ENCODE peak calls at places on chromosome 12, in ten cellular contexts. One of them, this sample, is unnamed.

GRCh38 chr12:124653169-124653931 is 85.9 kb upstream of the NCOR2 start:
- DNase-seq in GM12892: no peak
- DNase-seq in uterus: no peak
- DNase-seq in esophagus squamous epithelium: no peak
- DNase-seq in transverse colon: no peak
- DNase-seq in stomach: no peak
- DNase-seq in ovary: no peak
- DNase-seq in endothelial cell of umbilical vein: peak; percentile 16
- DNase-seq in A549: no peak
- DNase-seq in NB4: peak; percentile 53
- DNase-seq in this sample: no peak

GRCh38 chr12:100574262-100575074 is 984 bp downstream of the GAS2L3 start:
- DNase-seq in A549: peak; percentile 7
- DNase-seq in transverse colon: no peak
- DNase-seq in ovary: no peak
- DNase-seq in esophagus squamous epithelium: no peak
- DNase-seq in GM12892: no peak
- DNase-seq in stomach: no peak
- DNase-seq in uterus: no peak
- DNase-seq in NB4: no peak
- DNase-seq in endothelial cell of umbilical vein: no peak
- DNase-seq in this sample: no peak

GRCh38 chr12:31897791-31898503 is 61.3 kb upstream of the RESF1 start:
- DNase-seq in ovary: no peak
- DNase-seq in endothelial cell of umbilical vein: peak; percentile 53
- DNase-seq in NB4: no peak
- DNase-seq in transverse colon: peak; percentile 22
- DNase-seq in stomach: peak; percentile 53
- DNase-seq in A549: no peak
- DNase-seq in uterus: peak; percentile 16
- DNase-seq in GM12892: no peak
- DNase-seq in esophagus squamous epithelium: no peak
- DNase-seq in this sample: no peak

GRCh38 chr12:401235-402126 is at the start of gene CCDC77:
- DNase-seq in GM12892: peak; percentile 71
- DNase-seq in NB4: peak; percentile 94
- DNase-seq in uterus: peak; percentile 90
- DNase-seq in esophagus squamous epithelium: no peak
- DNase-seq in transverse colon: peak; percentile 93
- DNase-seq in ovary: peak; percentile 86
- DNase-seq in endothelial cell of umbilical vein: peak; percentile 96
- DNase-seq in A549: peak; percentile 78
- DNase-seq in stomach: peak; percentile 92
- DNase-seq in this sample: peak; percentile 75

GRCh38 chr12:128810182-128811127 is 13.3 kb downstream of the SLC15A4 start:
- DNase-seq in transverse colon: peak; percentile 65
- DNase-seq in A549: no peak
- DNase-seq in NB4: no peak
- DNase-seq in stomach: peak; percentile 38
- DNase-seq in uterus: no peak
- DNase-seq in esophagus squamous epithelium: no peak
- DNase-seq in GM12892: no peak
- DNase-seq in ovary: no peak
- DNase-seq in endothelial cell of umbilical vein: no peak
- DNase-seq in this sample: no peak

GRCh38 chr12:91630906-91631305 is 448.3 kb upstream of the DCN start:
- DNase-seq in stomach: no peak
- DNase-seq in ovary: no peak
- DNase-seq in GM12892: no peak
- DNase-seq in esophagus squamous epithelium: no peak
- DNase-seq in A549: no peak
- DNase-seq in transverse colon: no peak
- DNase-seq in endothelial cell of umbilical vein: no peak
- DNase-seq in NB4: peak; percentile 9
- DNase-seq in uterus: no peak
- DNase-seq in this sample: no peak

GRCh38 chr12:2756756-2757155 is 38.0 kb upstream of the FKBP4 start:
- DNase-seq in stomach: no peak
- DNase-seq in transverse colon: no peak
- DNase-seq in esophagus squamous epithelium: no peak
- DNase-seq in GM12892: no peak
- DNase-seq in uterus: no peak
- DNase-seq in NB4: no peak
- DNase-seq in A549: no peak
- DNase-seq in ovary: no peak
- DNase-seq in endothelial cell of umbilical vein: no peak
- DNase-seq in this sample: no peak

GRCh38 chr12:11078246-11078645 is 13.9 kb downstream of the TAS2R43 start:
- DNase-seq in GM12892: no peak
- DNase-seq in ovary: no peak
- DNase-seq in uterus: no peak
- DNase-seq in esophagus squamous epithelium: no peak
- DNase-seq in stomach: no peak
- DNase-seq in endothelial cell of umbilical vein: no peak
- DNase-seq in transverse colon: no peak
- DNase-seq in A549: no peak
- DNase-seq in NB4: no peak
- DNase-seq in this sample: no peak

DNA sequence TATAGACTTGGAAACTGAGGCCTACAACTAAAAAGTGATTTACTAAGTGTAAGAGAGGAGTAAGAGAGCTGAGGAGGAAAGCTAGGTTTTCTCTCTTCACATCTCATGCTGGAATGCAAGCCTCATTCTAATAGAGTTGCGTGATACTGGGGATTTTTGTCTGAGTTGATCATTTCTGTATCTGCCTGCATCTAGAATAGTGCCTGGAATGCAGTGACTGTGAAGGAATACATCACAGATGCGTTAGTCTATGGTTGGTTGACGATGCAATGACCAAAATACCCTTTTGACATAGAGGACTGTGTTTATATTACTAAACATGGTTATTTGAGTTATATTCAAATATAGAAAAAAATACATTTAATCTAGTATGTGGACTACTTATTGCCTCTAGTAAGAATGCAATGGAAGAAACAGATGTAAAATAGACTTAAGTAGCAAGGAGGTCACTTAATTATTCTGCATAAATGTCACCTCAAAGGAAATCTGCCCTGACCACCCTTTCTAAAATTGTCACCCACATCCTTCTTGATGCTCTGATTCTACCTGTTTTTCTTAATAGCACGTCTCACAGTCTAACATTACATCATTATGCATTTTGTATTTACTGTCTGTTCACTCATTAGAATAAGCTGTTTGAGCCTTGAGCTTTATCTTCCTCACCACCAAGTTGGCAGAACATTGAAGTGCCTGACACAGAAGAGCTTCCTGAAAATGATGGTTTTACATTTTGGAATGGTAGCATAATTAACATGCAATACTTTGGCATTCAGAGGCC is 9.0 kb upstream of the TMEM117 start:
- DNase-seq in uterus: no peak
- DNase-seq in endothelial cell of umbilical vein: no peak
- DNase-seq in GM12892: no peak
- DNase-seq in NB4: no peak
- DNase-seq in esophagus squamous epithelium: no peak
- DNase-seq in A549: no peak
- DNase-seq in ovary: no peak
- DNase-seq in stomach: no peak
- DNase-seq in transverse colon: no peak
- DNase-seq in this sample: no peak
- TF ChIP-seq POLR2A in uterus: no peak
- TF ChIP-seq POLR2A in endothelial cell of umbilical vein: no peak
- TF ChIP-seq POLR2A in GM12892: no peak
- TF ChIP-seq POLR2A in NB4: no peak
- TF ChIP-seq POLR2A in esophagus squamous epithelium: no peak
- TF ChIP-seq POLR2A in A549: no peak
- TF ChIP-seq POLR2A in ovary: no peak
- TF ChIP-seq POLR2A in stomach: no peak
- TF ChIP-seq POLR2A in transverse colon: no peak
- TF ChIP-seq POLR2A in this sample: no peak

GRCh38 chr12:74482115-74482514 is 55.5 kb upstream of the ATXN7L3B start:
- DNase-seq in GM12892: no peak
- DNase-seq in endothelial cell of umbilical vein: no peak
- DNase-seq in stomach: no peak
- DNase-seq in transverse colon: no peak
- DNase-seq in esophagus squamous epithelium: no peak
- DNase-seq in uterus: no peak
- DNase-seq in NB4: no peak
- DNase-seq in ovary: no peak
- DNase-seq in A549: no peak
- DNase-seq in this sample: no peak

GRCh38 chr12:74481078-74481477 is 56.6 kb upstream of the ATXN7L3B start:
- DNase-seq in endothelial cell of umbilical vein: no peak
- DNase-seq in uterus: no peak
- DNase-seq in transverse colon: no peak
- DNase-seq in NB4: no peak
- DNase-seq in esophagus squamous epithelium: no peak
- DNase-seq in GM12892: no peak
- DNase-seq in ovary: no peak
- DNase-seq in stomach: no peak
- DNase-seq in A549: no peak
- DNase-seq in this sample: no peak

GRCh38 chr12:74476234-74476633 is 61.4 kb upstream of the ATXN7L3B start:
- DNase-seq in A549: no peak
- DNase-seq in uterus: no peak
- DNase-seq in GM12892: no peak
- DNase-seq in ovary: no peak
- DNase-seq in transverse colon: no peak
- DNase-seq in NB4: no peak
- DNase-seq in endothelial cell of umbilical vein: no peak
- DNase-seq in stomach: no peak
- DNase-seq in esophagus squamous epithelium: no peak
- DNase-seq in this sample: no peak
- TF ChIP-seq POLR2A in A549: no peak
- TF ChIP-seq POLR2A in uterus: no peak
- TF ChIP-seq POLR2A in GM12892: no peak
- TF ChIP-seq POLR2A in ovary: no peak
- TF ChIP-seq POLR2A in transverse colon: no peak
- TF ChIP-seq POLR2A in NB4: no peak
- TF ChIP-seq POLR2A in endothelial cell of umbilical vein: no peak
- TF ChIP-seq POLR2A in stomach: no peak
- TF ChIP-seq POLR2A in esophagus squamous epithelium: no peak
- TF ChIP-seq POLR2A in this sample: no peak

GRCh38 chr12:116539361-116539771 is 19.8 kb upstream of the MAP1LC3B2 start:
- DNase-seq in ovary: no peak
- DNase-seq in NB4: no peak
- DNase-seq in A549: no peak
- DNase-seq in uterus: no peak
- DNase-seq in endothelial cell of umbilical vein: peak; percentile 20
- DNase-seq in esophagus squamous epithelium: no peak
- DNase-seq in stomach: no peak
- DNase-seq in transverse colon: no peak
- DNase-seq in GM12892: no peak
- DNase-seq in this sample: no peak

GRCh38 chr12:116538682-116539264 is 20.4 kb upstream of the MAP1LC3B2 start:
- DNase-seq in GM12892: no peak
- DNase-seq in endothelial cell of umbilical vein: no peak
- DNase-seq in transverse colon: no peak
- DNase-seq in NB4: no peak
- DNase-seq in uterus: no peak
- DNase-seq in A549: no peak
- DNase-seq in esophagus squamous epithelium: no peak
- DNase-seq in ovary: no peak
- DNase-seq in stomach: no peak
- DNase-seq in this sample: no peak

GRCh38 chr12:116535241-116535640 is 23.9 kb upstream of the MAP1LC3B2 start:
- DNase-seq in GM12892: no peak
- DNase-seq in uterus: no peak
- DNase-seq in transverse colon: no peak
- DNase-seq in stomach: no peak
- DNase-seq in esophagus squamous epithelium: no peak
- DNase-seq in NB4: no peak
- DNase-seq in A549: no peak
- DNase-seq in endothelial cell of umbilical vein: no peak
- DNase-seq in ovary: peak; percentile 49
- DNase-seq in this sample: no peak

GRCh38 chr12:116538076-116538591 is 21.0 kb upstream of the MAP1LC3B2 start:
- DNase-seq in GM12892: no peak
- DNase-seq in A549: no peak
- DNase-seq in endothelial cell of umbilical vein: no peak
- DNase-seq in ovary: no peak
- DNase-seq in uterus: no peak
- DNase-seq in stomach: no peak
- DNase-seq in NB4: no peak
- DNase-seq in transverse colon: no peak
- DNase-seq in esophagus squamous epithelium: no peak
- DNase-seq in this sample: no peak

GRCh38 chr12:116537149-116537904 is 21.9 kb upstream of the MAP1LC3B2 start:
- DNase-seq in GM12892: no peak
- DNase-seq in endothelial cell of umbilical vein: no peak
- DNase-seq in esophagus squamous epithelium: no peak
- DNase-seq in NB4: no peak
- DNase-seq in uterus: no peak
- DNase-seq in stomach: no peak
- DNase-seq in transverse colon: peak; percentile 13
- DNase-seq in A549: no peak
- DNase-seq in ovary: no peak
- DNase-seq in this sample: no peak
- TF ChIP-seq POLR2A in GM12892: peak; percentile 49
- TF ChIP-seq POLR2A in endothelial cell of umbilical vein: no peak
- TF ChIP-seq POLR2A in esophagus squamous epithelium: no peak
- TF ChIP-seq POLR2A in NB4: no peak
- TF ChIP-seq POLR2A in uterus: no peak
- TF ChIP-seq POLR2A in stomach: no peak
- TF ChIP-seq POLR2A in transverse colon: no peak
- TF ChIP-seq POLR2A in A549: no peak
- TF ChIP-seq POLR2A in ovary: no peak
- TF ChIP-seq POLR2A in this sample: no peak

GRCh38 chr12:27331927-27332324 is 710 bp upstream of the BMAL2 start:
- DNase-seq in ovary: no peak
- DNase-seq in esophagus squamous epithelium: no peak
- DNase-seq in NB4: peak; percentile 40
- DNase-seq in A549: no peak
- DNase-seq in endothelial cell of umbilical vein: peak; percentile 44
- DNase-seq in GM12892: no peak
- DNase-seq in stomach: no peak
- DNase-seq in uterus: no peak
- DNase-seq in transverse colon: no peak
- DNase-seq in this sample: no peak

GRCh38 chr12:27334052-27334720 is 1.6 kb downstream of the BMAL2 start:
- DNase-seq in A549: no peak
- DNase-seq in esophagus squamous epithelium: no peak
- DNase-seq in GM12892: no peak
- DNase-seq in stomach: no peak
- DNase-seq in uterus: no peak
- DNase-seq in endothelial cell of umbilical vein: no peak
- DNase-seq in NB4: peak; percentile 52
- DNase-seq in transverse colon: no peak
- DNase-seq in ovary: no peak
- DNase-seq in this sample: no peak

GRCh38 chr12:27333311-27334009 is 824 bp downstream of the BMAL2 start:
- DNase-seq in GM12892: peak; percentile 34
- DNase-seq in A549: no peak
- DNase-seq in endothelial cell of umbilical vein: peak; percentile 30
- DNase-seq in transverse colon: peak; percentile 40
- DNase-seq in uterus: no peak
- DNase-seq in ovary: no peak
- DNase-seq in esophagus squamous epithelium: no peak
- DNase-seq in NB4: peak; percentile 89
- DNase-seq in stomach: peak; percentile 53
- DNase-seq in this sample: no peak

GRCh38 chr12:27331299-27331926 is 1.2 kb upstream of the BMAL2 start:
- DNase-seq in transverse colon: no peak
- DNase-seq in endothelial cell of umbilical vein: peak; percentile 93
- DNase-seq in GM12892: peak; percentile 18
- DNase-seq in A549: peak; percentile 64
- DNase-seq in stomach: no peak
- DNase-seq in esophagus squamous epithelium: no peak
- DNase-seq in uterus: peak; percentile 18
- DNase-seq in ovary: no peak
- DNase-seq in NB4: peak; percentile 92
- DNase-seq in this sample: peak; percentile 81

GRCh38 chr12:27332407-27333310 is at the start of gene BMAL2:
- DNase-seq in esophagus squamous epithelium: no peak
- DNase-seq in ovary: peak; percentile 8
- DNase-seq in GM12892: peak; percentile 49
- DNase-seq in uterus: peak; percentile 16
- DNase-seq in transverse colon: peak; percentile 47
- DNase-seq in NB4: peak; percentile 86
- DNase-seq in stomach: peak; percentile 54
- DNase-seq in endothelial cell of umbilical vein: peak; percentile 58
- DNase-seq in A549: peak; percentile 64
- DNase-seq in this sample: peak; percentile 52
- TF ChIP-seq POLR2A in esophagus squamous epithelium: peak; percentile 40
- TF ChIP-seq POLR2A in ovary: no peak
- TF ChIP-seq POLR2A in GM12892: peak; percentile 60
- TF ChIP-seq POLR2A in uterus: no peak
- TF ChIP-seq POLR2A in transverse colon: no peak
- TF ChIP-seq POLR2A in NB4: peak; percentile 69
- TF ChIP-seq POLR2A in stomach: no peak
- TF ChIP-seq POLR2A in endothelial cell of umbilical vein: peak; percentile 37
- TF ChIP-seq POLR2A in A549: peak; percentile 52
- TF ChIP-seq POLR2A in this sample: peak; percentile 8

This sample was measured in H54.